ENCODE peak calls at places on chromosomes 11 and 22, in eight cellular contexts. C, V, L, B, P, F, N and G are unnamed samples.
A peak's percentile ranks its signal among the peaks of the same experiment; 100 is the strongest.

GRCh38 chr11:31643831-31644230 is 134.3 kb downstream of the ELP4 start:
- DNase-seq in P (peak; percentile 83), F (no peak), N (peak; percentile 4), L (peak; percentile 67), C (no peak), V (no peak), B (no peak), G (no peak)

GRCh38 chr11:117668291-117668690 is 128.7 kb downstream of the DSCAML1 start:
- DNase-seq in L (no peak), N (no peak), F (no peak), C (no peak), P (no peak), B (no peak), V (no peak), G (no peak)

GRCh38 chr11:74000770-74001169 is 8.1 kb downstream of the UCP3 start:
- DNase-seq in V (no peak), B (no peak), L (no peak), F (no peak), C (no peak), P (no peak), N (no peak), G (no peak)

GRCh38 chr11:63945482-63946163 is 6.8 kb downstream of the NAA40 start:
- DNase-seq in P (peak; percentile 75), V (peak; percentile 27), B (peak; percentile 54), F (peak; percentile 72), L (peak; percentile 68), N (peak; percentile 81), C (peak; percentile 75), G (peak; percentile 73)

GRCh38 chr11:9752091-9752490 is 88.2 kb downstream of the SWAP70 start:
- DNase-seq in B (no peak), P (peak; percentile 14), L (peak; percentile 48), C (no peak), F (no peak), V (no peak), N (no peak), G (no peak)

GRCh38 chr11:47950396-47950795 is 30.0 kb upstream of the PTPRJ start:
- DNase-seq in L (no peak), P (no peak), V (no peak), N (no peak), C (peak; percentile 34), F (peak; percentile 89), B (no peak), G (no peak)

GRCh38 chr11:122727101-122727929 is 71.8 kb downstream of the UBASH3B start:
- DNase-seq in P (no peak), L (no peak), F (peak; percentile 68), B (no peak), V (no peak), N (no peak), C (peak; percentile 26), G (no peak)

GRCh38 chr11:5603326-5603725 is 6.9 kb downstream of the TRIM6 start:
- DNase-seq in F (no peak), V (no peak), P (no peak), L (no peak), C (no peak), N (no peak), B (no peak), G (no peak)

GRCh38 chr11:63573881-63574855 is 11.0 kb upstream of the PLAAT2 start:
- DNase-seq in C (peak; percentile 81), B (no peak), F (peak; percentile 57), L (peak; percentile 85), P (peak; percentile 41), V (peak; percentile 72), N (peak; percentile 20), G (peak; percentile 47)

GRCh38 chr11:16923987-16924386 is 90.2 kb downstream of the PLEKHA7 start:
- DNase-seq in P (no peak), B (no peak), F (no peak), L (no peak), C (peak; percentile 80), N (peak; percentile 39), V (no peak), G (peak; percentile 60)

GRCh38 chr22:37559901-37560681 is at the start of gene CDC42EP1:
- DNase-seq in F (no peak), C (peak; percentile 75), N (no peak), P (peak; percentile 56), V (no peak), B (no peak), L (peak; percentile 36), G (peak; percentile 71)

DNA sequence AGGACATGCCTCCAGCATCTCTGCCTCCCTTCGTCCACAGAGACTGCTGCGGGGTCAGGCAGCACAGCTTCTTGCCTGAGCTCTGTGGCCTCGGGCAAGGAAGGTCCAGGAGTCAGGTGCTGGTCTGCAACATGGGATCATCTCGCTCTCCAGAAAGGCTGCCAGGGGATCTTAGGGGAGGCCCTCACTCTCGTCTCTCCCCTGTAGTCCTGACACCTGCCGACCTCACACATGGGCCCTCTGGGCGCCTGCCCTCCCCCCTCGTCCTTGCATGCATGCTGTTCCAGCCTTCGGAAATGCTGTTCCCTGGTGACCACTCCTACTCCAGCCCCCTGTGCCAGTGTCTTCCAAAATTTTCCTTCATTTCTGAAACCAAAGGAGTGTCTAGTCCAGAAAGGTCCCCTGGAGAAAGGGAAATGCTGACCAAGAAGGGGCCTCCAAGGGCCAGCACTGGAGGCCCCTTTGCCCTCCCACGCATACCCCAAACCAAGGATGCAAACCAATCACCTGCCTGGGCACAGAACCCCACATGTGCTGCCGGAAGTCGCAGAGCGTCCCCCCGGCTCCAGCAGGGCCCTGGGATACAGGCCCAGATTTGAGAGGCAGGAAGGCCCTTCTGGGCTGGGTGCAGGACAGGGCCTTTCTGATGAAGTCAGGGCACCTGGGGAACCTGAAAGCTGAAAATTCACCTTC is 41.0 kb downstream of the IGF2 start:
- DNase-seq in F (no peak), P (no peak), B (no peak), V (no peak), L (no peak), C (no peak), N (no peak), G (no peak)
- TF ChIP-seq CTCF in F (no peak), P (no peak), B (no peak), V (no peak), L (no peak), C (no peak), N (no peak), G (no peak)

GRCh38 chr11:126039485-126040271 is 23.0 kb downstream of the CDON start:
- DNase-seq in N (peak; percentile 14), F (no peak), P (peak; percentile 18), L (peak; percentile 5), C (no peak), V (no peak), B (no peak), G (no peak)

GRCh38 chr11:126034026-126034822 is 28.4 kb downstream of the CDON start:
- DNase-seq in N (no peak), B (peak; percentile 6), V (no peak), L (no peak), P (no peak), F (no peak), C (no peak), G (no peak)

GRCh38 chr11:126032374-126032773 is 30.3 kb downstream of the CDON start:
- DNase-seq in P (no peak), B (no peak), C (no peak), N (no peak), L (no peak), F (no peak), V (no peak), G (no peak)

GRCh38 chr11:126034880-126035279 is 27.8 kb downstream of the CDON start:
- DNase-seq in P (no peak), B (no peak), L (no peak), C (no peak), F (no peak), V (no peak), N (no peak), G (no peak)

DNA sequence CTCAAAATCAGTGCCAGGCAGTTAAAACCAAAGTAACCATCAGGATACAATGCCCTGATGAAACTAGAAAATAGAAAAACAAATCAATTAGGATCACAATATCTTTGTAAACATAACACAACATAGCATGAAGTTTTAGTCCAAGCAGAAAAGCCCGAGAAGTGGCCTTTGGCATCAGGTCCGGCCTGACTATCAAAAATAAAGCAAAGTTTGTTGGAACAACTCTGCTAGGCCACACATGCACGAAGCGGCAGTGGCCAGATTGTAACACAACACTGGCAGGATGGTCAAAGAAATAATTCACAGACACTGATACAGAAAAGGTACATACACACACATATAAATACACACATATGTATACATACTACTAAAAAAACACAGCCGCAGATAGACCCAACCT is 26.9 kb downstream of the CDON start:
- DNase-seq in F (no peak), N (no peak), L (no peak), B (no peak), P (no peak), V (no peak), C (no peak), G (no peak)
- TF ChIP-seq CTCF in F (no peak), N (no peak), L (no peak), B (no peak), P (no peak), V (no peak), C (no peak), G (no peak)

DNA sequence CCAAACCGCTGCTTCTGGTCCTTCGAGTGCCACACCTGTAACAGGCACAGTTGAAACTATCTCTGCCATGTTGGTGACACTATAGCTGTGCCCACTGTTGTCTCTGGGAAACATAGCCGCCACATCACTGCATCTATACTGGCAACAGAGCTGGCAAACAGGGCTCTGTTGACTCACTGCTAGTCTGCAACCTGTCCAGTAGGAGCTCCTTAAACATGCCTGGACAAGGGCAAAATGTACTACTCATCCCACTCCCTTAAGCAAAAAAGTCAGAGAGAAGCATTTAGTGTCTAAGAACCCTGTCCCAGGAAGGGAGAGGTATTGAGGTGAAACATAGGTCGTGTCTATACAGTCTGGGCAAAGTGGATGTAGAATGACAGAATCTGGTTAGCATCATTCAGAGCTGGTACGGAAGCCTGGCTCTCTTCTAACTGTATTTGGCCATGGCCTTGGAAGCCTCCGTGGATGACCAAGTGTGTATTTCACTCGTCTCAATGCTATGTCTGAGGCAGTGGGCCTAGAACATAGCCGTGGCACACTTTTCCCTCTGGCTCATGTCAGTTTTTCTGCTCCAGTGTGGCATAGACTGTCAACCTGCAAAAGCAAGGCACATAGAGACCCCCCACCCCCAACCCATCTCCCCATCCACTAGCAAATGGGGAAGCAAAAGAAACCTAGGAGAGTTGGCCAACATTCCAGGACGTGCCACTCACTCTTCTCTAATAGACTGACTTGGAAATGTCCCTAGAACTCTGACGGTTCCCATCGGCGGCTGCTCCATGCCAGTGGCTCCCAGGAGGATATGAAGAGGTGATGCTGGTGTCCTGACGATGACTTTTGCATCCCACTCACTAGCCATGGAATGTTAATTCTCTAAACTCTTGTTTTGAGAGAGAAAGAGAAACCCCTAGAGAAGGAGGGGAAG is 21.4 kb upstream of the PISD start:
- DNase-seq in C (no peak), N (peak; percentile 78), F (no peak), B (no peak), P (peak; percentile 87), L (no peak), V (no peak), G (no peak)
- TF ChIP-seq CTCF in C (no peak), N (no peak), F (no peak), B (no peak), P (no peak), L (no peak), V (no peak), G (no peak)

GRCh38 chr11:12983331-12983730 is 25.8 kb upstream of the RASSF10 start:
- DNase-seq in B (no peak), L (no peak), V (no peak), F (no peak), P (no peak), C (no peak), N (no peak), G (no peak)

GRCh38 chr11:12979928-12980689 is 29.0 kb upstream of the RASSF10 start:
- DNase-seq in B (no peak), C (no peak), N (no peak), L (no peak), V (no peak), P (no peak), F (no peak), G (no peak)

GRCh38 chr11:12986194-12986898 is 22.8 kb upstream of the RASSF10 start:
- DNase-seq in B (no peak), V (no peak), L (no peak), P (no peak), C (no peak), N (no peak), F (no peak), G (no peak)

GRCh38 chr11:12981879-12982531 is 27.1 kb upstream of the RASSF10 start:
- DNase-seq in B (no peak), F (no peak), N (no peak), L (peak; percentile 4), P (peak; percentile 27), C (no peak), V (no peak), G (no peak)
- TF ChIP-seq CTCF in B (no peak), F (no peak), N (no peak), L (no peak), P (no peak), C (no peak), V (no peak), G (no peak)